ENCODE peak calls at places on chromosome 1, in five cellular contexts. J is DMS53; G is cardiac fibroblast; E is kidney glomerular epithelial cell; L is CD8-positive, alpha-beta memory T cell. U is an unnamed sample.

GRCh38 chr1:25484533-25484932 is 53.8 kb downstream of the MACO1 start:
- DNase-seq in G (no peak), L (no peak), E (no peak), J (no peak), U (no peak)

GRCh38 chr1:243713470-243714186 is 136.4 kb downstream of the AKT3 start:
- DNase-seq in L (no peak), J (peak), E (no peak), G (peak), U (peak)

GRCh38 chr1:109667452-109668122 is at the start of gene GSTM2:
- DNase-seq in E (peak), J (peak), G (peak), L (peak), U (peak)

GRCh38 chr1:57112148-57112547 is 146.3 kb upstream of the C8B start:
- DNase-seq in G (no peak), J (peak), E (no peak), L (no peak), U (peak)

GRCh38 chr1:247111259-247111635 is 7.1 kb upstream of the ZNF669 start:
- DNase-seq in L (no peak), J (peak), E (no peak), G (no peak), U (no peak)

GRCh38 chr1:193589597-193590040 is 403.2 kb upstream of the B3GALT2 start:
- DNase-seq in J (no peak), G (peak), E (no peak), L (no peak), U (peak)

GRCh38 chr1:83883979-83884378 is 115.0 kb downstream of the TTLL7 start:
- DNase-seq in E (no peak), G (peak), J (peak), L (no peak), U (no peak)

GRCh38 chr1:181459067-181459466 is 24.2 kb upstream of the CACNA1E start:
- DNase-seq in L (no peak), G (no peak), E (no peak), J (no peak), U (no peak)

GRCh38 chr1:28026329-28026728 is 62.1 kb downstream of the EYA3 start:
- DNase-seq in E (no peak), G (no peak), J (no peak), L (no peak), U (no peak)

GRCh38 chr1:18532390-18533170 is 51.9 kb downstream of the KLHDC7A start:
- DNase-seq in J (no peak), E (no peak), G (no peak), L (no peak), U (no peak)

GRCh38 chr1:15620155-15620545 is 2.9 kb downstream of the DDI2 start:
- DNase-seq in J (peak), L (no peak), E (peak), G (peak), U (no peak)

GRCh38 chr1:59079434-59080135 is 217.3 kb upstream of the FGGY start:
- DNase-seq in J (no peak), G (no peak), L (no peak), E (no peak), U (no peak)

GRCh38 chr1:201825245-201825644 is 3.7 kb upstream of the IPO9 start:
- DNase-seq in L (no peak), E (no peak), G (no peak), J (no peak), U (no peak)

GRCh38 chr1:145992502-145992936 is 3.9 kb downstream of the TXNIP start:
- DNase-seq in E (no peak), L (no peak), J (peak), G (no peak), U (no peak)

GRCh38 chr1:58764294-58764978 is 19.4 kb downstream of the JUN start:
- DNase-seq in J (peak), L (no peak), G (peak), E (peak), U (no peak)

GRCh38 chr1:235074335-235075120 is 54.1 kb downstream of the TOMM20 start:
- DNase-seq in G (peak), L (no peak), E (peak), J (peak), U (no peak)

GRCh38 chr1:183810172-183810571 is 5.3 kb downstream of the RGL1 start:
- DNase-seq in L (no peak), E (no peak), J (no peak), G (peak), U (no peak)

GRCh38 chr1:100391675-100392074 is 39.4 kb downstream of the CDC14A start:
- DNase-seq in L (peak), J (no peak), E (no peak), G (no peak), U (no peak)

GRCh38 chr1:71273326-71273725 is 192.5 kb upstream of the ZRANB2 start:
- DNase-seq in G (peak), J (no peak), E (no peak), L (no peak), U (peak)

GRCh38 chr1:41811978-41812852 is 106.5 kb downstream of the HIVEP3 start:
- DNase-seq in J (peak), L (peak), E (peak), G (peak), U (peak)

GRCh38 chr1:67162954-67163353 is 3.3 kb upstream of the IL23R start:
- DNase-seq in E (peak), J (peak), G (peak), L (no peak), U (no peak)

GRCh38 chr1:31830511-31830910 is 14.7 kb upstream of the SPOCD1 start:
- DNase-seq in E (no peak), G (no peak), L (no peak), J (peak), U (no peak)